ENCODE peak calls at places on chromosomes 3 and 15, in four cellular contexts. One of them, this sample, is unnamed.

GRCh38 chr3:71051893-71052687 is 531.4 kb downstream of the FOXP1 start:
- DNase-seq in BJ: no peak
- DNase-seq in GM23338: no peak
- DNase-seq in activated B cell treated with CpG ODN at 0.5 μM for 24 hours: no peak
- DNase-seq in this sample: no peak

GRCh38 chr15:44296625-44297524 is 8.4 kb downstream of the GOLM2 start:
- DNase-seq in activated B cell treated with CpG ODN at 0.5 μM for 24 hours: no peak
- DNase-seq in GM23338: peak
- DNase-seq in BJ: peak
- DNase-seq in this sample: peak

GRCh38 chr15:45854455-45855202 is 219.8 kb downstream of the SQOR start:
- DNase-seq in activated B cell treated with CpG ODN at 0.5 μM for 24 hours: no peak
- DNase-seq in GM23338: no peak
- DNase-seq in BJ: no peak
- DNase-seq in this sample: no peak

GRCh38 chr3:61714225-61714624 is 152.9 kb downstream of the PTPRG start:
- DNase-seq in activated B cell treated with CpG ODN at 0.5 μM for 24 hours: no peak
- DNase-seq in GM23338: no peak
- DNase-seq in BJ: no peak
- DNase-seq in this sample: no peak

GRCh38 chr3:129259612-129260477 is 10.4 kb downstream of the COPG1 start:
- DNase-seq in GM23338: no peak
- DNase-seq in activated B cell treated with CpG ODN at 0.5 μM for 24 hours: no peak
- DNase-seq in BJ: no peak
- DNase-seq in this sample: no peak

GRCh38 chr3:126718506-126719445 is 14.7 kb downstream of the CHCHD6 start:
- DNase-seq in GM23338: no peak
- DNase-seq in activated B cell treated with CpG ODN at 0.5 μM for 24 hours: no peak
- DNase-seq in BJ: no peak
- DNase-seq in this sample: no peak

GRCh38 chr3:160448845-160449659 is 534 bp downstream of the TRIM59 start:
- DNase-seq in GM23338: no peak
- DNase-seq in activated B cell treated with CpG ODN at 0.5 μM for 24 hours: no peak
- DNase-seq in BJ: no peak
- DNase-seq in this sample: no peak

GRCh38 chr3:106157411-106157810 is 288.6 kb upstream of the CBLB start:
- DNase-seq in GM23338: no peak
- DNase-seq in activated B cell treated with CpG ODN at 0.5 μM for 24 hours: no peak
- DNase-seq in BJ: no peak
- DNase-seq in this sample: no peak

GRCh38 chr15:55902975-55903374 is 90.4 kb downstream of the NEDD4 start:
- DNase-seq in BJ: no peak
- DNase-seq in GM23338: no peak
- DNase-seq in activated B cell treated with CpG ODN at 0.5 μM for 24 hours: no peak
- DNase-seq in this sample: no peak

GRCh38 chr15:42275780-42276395 is 2.7 kb upstream of the TMEM87A start:
- DNase-seq in GM23338: peak
- DNase-seq in activated B cell treated with CpG ODN at 0.5 μM for 24 hours: no peak
- DNase-seq in BJ: no peak
- DNase-seq in this sample: no peak

GRCh38 chr15:27412413-27412812 is 441.4 kb downstream of the GABRG3 start:
- DNase-seq in activated B cell treated with CpG ODN at 0.5 μM for 24 hours: no peak
- DNase-seq in GM23338: peak
- DNase-seq in BJ: no peak
- DNase-seq in this sample: no peak

GRCh38 chr3:151322549-151322948 is 5.9 kb upstream of the GPR87 start:
- DNase-seq in BJ: no peak
- DNase-seq in GM23338: no peak
- DNase-seq in activated B cell treated with CpG ODN at 0.5 μM for 24 hours: no peak
- DNase-seq in this sample: no peak

GRCh38 chr3:52204337-52205073 is 6.5 kb downstream of the ALAS1 start:
- DNase-seq in BJ: no peak
- DNase-seq in GM23338: no peak
- DNase-seq in activated B cell treated with CpG ODN at 0.5 μM for 24 hours: no peak
- DNase-seq in this sample: peak

GRCh38 chr15:76642671-76643070 is 262.5 kb downstream of the SCAPER start:
- DNase-seq in GM23338: peak
- DNase-seq in BJ: no peak
- DNase-seq in activated B cell treated with CpG ODN at 0.5 μM for 24 hours: no peak
- DNase-seq in this sample: no peak
- TF ChIP-seq CTCF in GM23338: no peak
- TF ChIP-seq CTCF in BJ: peak
- TF ChIP-seq CTCF in activated B cell treated with CpG ODN at 0.5 μM for 24 hours: no peak
- TF ChIP-seq CTCF in this sample: peak

DNA sequence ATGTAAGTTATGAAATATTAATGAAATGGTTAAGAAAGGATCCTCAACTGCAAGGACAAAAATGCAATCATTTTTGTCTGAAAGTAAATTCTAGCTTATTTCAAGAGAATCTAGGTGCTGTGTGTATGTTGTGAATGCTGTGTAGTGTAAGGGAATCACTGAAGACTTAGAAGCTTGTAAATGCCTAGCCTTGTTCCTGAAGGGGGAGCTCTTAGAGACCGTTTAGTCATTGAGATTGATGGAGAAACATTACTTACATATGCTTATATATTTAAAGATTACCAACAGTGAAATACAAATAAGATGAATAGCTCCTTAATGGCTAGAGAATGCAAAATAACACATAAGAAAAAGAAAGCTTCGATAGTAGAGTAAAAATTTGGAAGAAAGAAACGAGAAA is 67.9 kb downstream of the CNTN4 start:
- DNase-seq in activated B cell treated with CpG ODN at 0.5 μM for 24 hours: no peak
- DNase-seq in BJ: no peak
- DNase-seq in GM23338: peak
- DNase-seq in this sample: no peak
- TF ChIP-seq CTCF in activated B cell treated with CpG ODN at 0.5 μM for 24 hours: no peak
- TF ChIP-seq CTCF in BJ: no peak
- TF ChIP-seq CTCF in GM23338: peak
- TF ChIP-seq CTCF in this sample: no peak

DNA sequence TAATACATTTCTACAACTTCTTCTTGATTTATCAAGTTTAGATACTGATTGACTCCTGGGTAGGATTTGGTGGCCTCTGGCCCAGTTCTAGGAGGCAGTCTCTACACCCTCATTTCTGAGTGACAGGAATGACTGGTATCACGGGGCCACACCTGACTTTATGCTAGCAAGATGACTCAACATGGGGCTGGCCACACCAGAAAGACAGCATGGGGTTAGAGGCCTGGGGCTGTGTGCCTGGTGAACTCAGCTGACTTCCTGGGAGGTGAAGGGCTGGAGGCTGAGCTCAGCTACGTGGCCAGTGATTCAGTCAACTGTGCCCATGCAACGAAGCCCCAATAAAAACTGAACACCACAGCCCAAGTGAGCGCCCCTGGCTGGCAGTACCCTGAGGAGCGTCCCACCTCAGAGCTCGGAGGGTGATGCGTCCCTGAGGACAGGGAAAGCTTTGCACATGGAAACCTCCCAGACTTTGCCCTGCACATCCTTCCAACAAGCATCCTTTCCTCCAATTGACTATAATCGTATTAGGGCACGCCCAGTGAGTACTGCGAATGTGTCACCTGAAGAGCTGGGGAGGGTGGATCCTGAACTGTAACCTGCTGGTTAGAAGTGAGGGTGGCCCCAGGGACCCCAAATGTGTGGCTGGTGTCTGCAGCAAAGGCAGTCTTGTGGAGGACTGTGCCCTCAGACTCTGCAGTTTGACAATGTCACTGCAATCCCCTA is 57.2 kb downstream of the NIPA2 start:
- DNase-seq in activated B cell treated with CpG ODN at 0.5 μM for 24 hours: no peak
- DNase-seq in GM23338: no peak
- DNase-seq in BJ: no peak
- DNase-seq in this sample: no peak
- TF ChIP-seq CTCF in activated B cell treated with CpG ODN at 0.5 μM for 24 hours: no peak
- TF ChIP-seq CTCF in GM23338: no peak
- TF ChIP-seq CTCF in BJ: no peak
- TF ChIP-seq CTCF in this sample: no peak

GRCh38 chr3:46395210-46395661 is 11.6 kb downstream of the CCR5AS start:
- DNase-seq in activated B cell treated with CpG ODN at 0.5 μM for 24 hours: no peak
- DNase-seq in BJ: no peak
- DNase-seq in GM23338: peak
- DNase-seq in this sample: no peak
- TF ChIP-seq CTCF in activated B cell treated with CpG ODN at 0.5 μM for 24 hours: no peak
- TF ChIP-seq CTCF in BJ: no peak
- TF ChIP-seq CTCF in GM23338: peak
- TF ChIP-seq CTCF in this sample: no peak

GRCh38 chr15:94105760-94106159 is 125.6 kb upstream of the MCTP2 start:
- DNase-seq in BJ: no peak
- DNase-seq in activated B cell treated with CpG ODN at 0.5 μM for 24 hours: no peak
- DNase-seq in GM23338: peak
- DNase-seq in this sample: no peak
- TF ChIP-seq CTCF in BJ: no peak
- TF ChIP-seq CTCF in activated B cell treated with CpG ODN at 0.5 μM for 24 hours: no peak
- TF ChIP-seq CTCF in GM23338: no peak
- TF ChIP-seq CTCF in this sample: no peak

DNA sequence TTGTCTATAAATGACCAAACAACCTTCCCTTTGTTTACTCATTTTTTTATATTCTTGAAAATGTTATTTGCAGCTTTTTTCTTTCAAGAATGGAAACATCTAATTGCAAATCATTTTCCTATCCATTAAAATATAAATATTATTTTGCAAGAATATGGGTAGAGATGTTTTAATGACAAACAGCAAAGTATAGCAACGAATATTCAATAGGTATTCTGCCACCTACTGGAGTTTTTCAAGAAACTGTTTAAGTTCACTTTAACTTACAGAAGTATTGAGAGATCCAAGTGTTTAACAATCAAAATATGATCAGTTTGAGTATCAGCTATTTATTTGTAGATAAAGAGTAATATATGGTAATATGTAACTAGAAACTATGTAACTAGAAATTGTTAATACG is 6.9 kb upstream of the EOGT start:
- DNase-seq in activated B cell treated with CpG ODN at 0.5 μM for 24 hours: no peak
- DNase-seq in GM23338: no peak
- DNase-seq in BJ: no peak
- DNase-seq in this sample: no peak
- TF ChIP-seq CTCF in activated B cell treated with CpG ODN at 0.5 μM for 24 hours: no peak
- TF ChIP-seq CTCF in GM23338: no peak
- TF ChIP-seq CTCF in BJ: peak
- TF ChIP-seq CTCF in this sample: peak

GRCh38 chr3:130480736-130481135 is 36.2 kb upstream of the COL6A6 start:
- DNase-seq in BJ: no peak
- DNase-seq in activated B cell treated with CpG ODN at 0.5 μM for 24 hours: no peak
- DNase-seq in GM23338: peak
- DNase-seq in this sample: no peak
- TF ChIP-seq CTCF in BJ: peak
- TF ChIP-seq CTCF in activated B cell treated with CpG ODN at 0.5 μM for 24 hours: no peak
- TF ChIP-seq CTCF in GM23338: peak
- TF ChIP-seq CTCF in this sample: no peak

GRCh38 chr3:192921793-192922192 is 4.1 kb upstream of the MB21D2 start:
- DNase-seq in activated B cell treated with CpG ODN at 0.5 μM for 24 hours: no peak
- DNase-seq in GM23338: peak
- DNase-seq in BJ: no peak
- DNase-seq in this sample: no peak
- TF ChIP-seq CTCF in activated B cell treated with CpG ODN at 0.5 μM for 24 hours: no peak
- TF ChIP-seq CTCF in GM23338: no peak
- TF ChIP-seq CTCF in BJ: no peak
- TF ChIP-seq CTCF in this sample: no peak

This sample was measured in CD14-positive monocyte.